ENCODE peak calls at places on chromosomes 2 and 18, in eight cellular contexts. B, J, F, A, S, L, E and G are unnamed samples.

GRCh38 chr2:180670302-180671003 is 310.0 kb upstream of the UBE2E3 start:
- DNase-seq in B (no peak), J (no peak), F (no peak), A (no peak), S (no peak), L (no peak), E (no peak), G (no peak)

GRCh38 chr2:128421861-128422311 is 103.2 kb upstream of the HS6ST1 start:
- DNase-seq in B (no peak), J (no peak), F (no peak), A (no peak), S (no peak), L (peak; percentile 62), E (no peak), G (no peak)

GRCh38 chr2:28430377-28430765 is 37.7 kb downstream of the FOSL2 start:
- DNase-seq in B (no peak), J (no peak), F (no peak), A (no peak), S (peak; percentile 12), L (peak; percentile 64), E (no peak), G (no peak)

GRCh38 chr18:46755315-46756171 is 1.3 kb downstream of the ST8SIA5 start:
- DNase-seq in B (no peak), J (no peak), F (no peak), A (peak; percentile 50), S (no peak), L (no peak), E (no peak), G (no peak)

GRCh38 chr2:73111300-73112025 is 1.3 kb downstream of the RAB11FIP5 start:
- DNase-seq in B (no peak), J (peak; percentile 28), F (peak; percentile 51), A (no peak), S (peak; percentile 53), L (peak; percentile 66), E (peak; percentile 28), G (no peak)

GRCh38 chr2:209525834-209526281 is 102.0 kb downstream of the MAP2 start:
- DNase-seq in B (no peak), J (no peak), F (peak; percentile 94), A (no peak), S (no peak), L (no peak), E (no peak), G (no peak)

GRCh38 chr2:219611866-219612604 is 14.4 kb downstream of the STK11IP start:
- DNase-seq in B (no peak), J (no peak), F (no peak), A (no peak), S (no peak), L (no peak), E (no peak), G (no peak)

GRCh38 chr18:55228707-55229106 is 269.4 kb upstream of the CCDC68 start:
- DNase-seq in B (peak; percentile 47), J (no peak), F (no peak), A (no peak), S (no peak), L (peak; percentile 57), E (no peak), G (no peak)

GRCh38 chr2:152548111-152548875 is 169.0 kb downstream of the PRPF40A start:
- DNase-seq in B (no peak), J (no peak), F (no peak), A (no peak), S (no peak), L (no peak), E (no peak), G (no peak)

GRCh38 chr2:178194600-178195389 is 483 bp downstream of the OSBPL6 start:
- DNase-seq in B (peak; percentile 49), J (peak; percentile 66), F (peak; percentile 60), A (peak; percentile 43), S (peak; percentile 56), L (peak; percentile 68), E (peak; percentile 27), G (no peak)